ENCODE peak calls at places on chromosomes 1 and 21, in eight cellular contexts. L is H1, G is K562, E is SK-N-SH, F is endothelial cell of umbilical vein, O is GM12878, N is HCT116, V is HepG2. Y is an unnamed sample.

GRCh38 chr1:117262976-117263375 is 52.2 kb upstream of the VTCN1 start:
- DNase-seq in O (no peak), L (no peak), N (no peak), G (no peak), V (no peak), E (no peak), F (no peak), Y (no peak)

GRCh38 chr1:201260648-201261311 is 22.5 kb upstream of the PKP1 start:
- DNase-seq in O (no peak), L (no peak), V (no peak), F (no peak), G (no peak), N (no peak), E (no peak), Y (no peak)

GRCh38 chr1:113137563-113137962 is 64.6 kb downstream of the LRIG2 start:
- DNase-seq in O (no peak), V (no peak), G (peak), N (no peak), L (no peak), E (no peak), F (no peak), Y (no peak)

GRCh38 chr1:111596499-111596898 is 23.1 kb upstream of the RAP1A start:
- DNase-seq in N (no peak), E (no peak), V (no peak), G (no peak), L (no peak), F (no peak), O (no peak), Y (no peak)

GRCh38 chr1:5522605-5523145 is 469.6 kb downstream of the NPHP4 start:
- DNase-seq in E (peak), L (no peak), N (no peak), V (no peak), O (no peak), F (no peak), G (no peak), Y (no peak)

GRCh38 chr1:6488602-6489382 is 2.7 kb downstream of the PLEKHG5 start:
- DNase-seq in O (no peak), N (no peak), F (no peak), G (no peak), V (no peak), L (no peak), E (no peak), Y (no peak)

GRCh38 chr1:80047791-80048190 is 1041.3 kb upstream of the ADGRL4 start:
- DNase-seq in O (no peak), L (no peak), V (no peak), F (no peak), E (no peak), N (no peak), G (no peak), Y (no peak)

GRCh38 chr1:194039578-194039977 is 853.2 kb upstream of the B3GALT2 start:
- DNase-seq in F (no peak), G (no peak), V (no peak), L (no peak), E (no peak), O (no peak), N (no peak), Y (no peak)

GRCh38 chr1:158814970-158815369 is 16.2 kb upstream of the MNDA start:
- DNase-seq in O (no peak), N (no peak), L (no peak), F (no peak), G (peak), V (no peak), E (no peak), Y (no peak)

GRCh38 chr1:205354259-205354904 is 2.3 kb downstream of the KLHDC8A start:
- DNase-seq in N (peak), F (peak), E (peak), V (peak), L (no peak), G (peak), O (peak), Y (peak)

GRCh38 chr1:212606734-212607205 is 1.8 kb upstream of the ATF3 start:
- DNase-seq in L (no peak), G (peak), F (no peak), V (no peak), O (no peak), E (peak), N (no peak), Y (no peak)

GRCh38 chr1:68624233-68624632 is 127.4 kb upstream of the DEPDC1 start:
- DNase-seq in E (no peak), O (no peak), L (no peak), N (no peak), G (no peak), F (peak), V (no peak), Y (no peak)

GRCh38 chr1:68615303-68615702 is 118.4 kb upstream of the DEPDC1 start:
- DNase-seq in L (no peak), V (no peak), F (no peak), G (no peak), O (no peak), E (no peak), N (no peak), Y (no peak)

GRCh38 chr1:68625636-68626035 is 128.8 kb upstream of the DEPDC1 start:
- DNase-seq in V (no peak), F (no peak), O (no peak), L (no peak), N (no peak), G (no peak), E (no peak), Y (no peak)

GRCh38 chr1:68623700-68624099 is 126.8 kb upstream of the DEPDC1 start:
- DNase-seq in O (no peak), E (no peak), F (peak), L (no peak), N (no peak), V (no peak), G (no peak), Y (no peak)

GRCh38 chr1:68620575-68620974 is 123.7 kb upstream of the DEPDC1 start:
- DNase-seq in E (no peak), V (no peak), N (no peak), F (no peak), L (no peak), G (peak), O (no peak), Y (no peak)
- TF ChIP-seq POLR2AphosphoS5 in E (no peak), V (no peak), N (no peak), F (no peak), L (no peak), G (no peak), O (no peak), Y (no peak)

GRCh38 chr1:77925536-77925935 is 37.1 kb downstream of the NEXN start:
- DNase-seq in G (no peak), N (no peak), O (no peak), E (peak), F (no peak), L (no peak), V (no peak), Y (no peak)

GRCh38 chr1:77927414-77927813 is 39.0 kb downstream of the NEXN start:
- DNase-seq in L (no peak), V (no peak), O (no peak), E (no peak), N (no peak), G (no peak), F (no peak), Y (no peak)

GRCh38 chr1:77929806-77930205 is 41.4 kb downstream of the NEXN start:
- DNase-seq in E (no peak), F (peak), L (no peak), V (no peak), N (no peak), G (no peak), O (no peak), Y (no peak)

GRCh38 chr1:77925966-77926365 is 37.5 kb downstream of the NEXN start:
- DNase-seq in V (no peak), L (no peak), N (no peak), O (no peak), E (no peak), F (no peak), G (no peak), Y (no peak)

DNA sequence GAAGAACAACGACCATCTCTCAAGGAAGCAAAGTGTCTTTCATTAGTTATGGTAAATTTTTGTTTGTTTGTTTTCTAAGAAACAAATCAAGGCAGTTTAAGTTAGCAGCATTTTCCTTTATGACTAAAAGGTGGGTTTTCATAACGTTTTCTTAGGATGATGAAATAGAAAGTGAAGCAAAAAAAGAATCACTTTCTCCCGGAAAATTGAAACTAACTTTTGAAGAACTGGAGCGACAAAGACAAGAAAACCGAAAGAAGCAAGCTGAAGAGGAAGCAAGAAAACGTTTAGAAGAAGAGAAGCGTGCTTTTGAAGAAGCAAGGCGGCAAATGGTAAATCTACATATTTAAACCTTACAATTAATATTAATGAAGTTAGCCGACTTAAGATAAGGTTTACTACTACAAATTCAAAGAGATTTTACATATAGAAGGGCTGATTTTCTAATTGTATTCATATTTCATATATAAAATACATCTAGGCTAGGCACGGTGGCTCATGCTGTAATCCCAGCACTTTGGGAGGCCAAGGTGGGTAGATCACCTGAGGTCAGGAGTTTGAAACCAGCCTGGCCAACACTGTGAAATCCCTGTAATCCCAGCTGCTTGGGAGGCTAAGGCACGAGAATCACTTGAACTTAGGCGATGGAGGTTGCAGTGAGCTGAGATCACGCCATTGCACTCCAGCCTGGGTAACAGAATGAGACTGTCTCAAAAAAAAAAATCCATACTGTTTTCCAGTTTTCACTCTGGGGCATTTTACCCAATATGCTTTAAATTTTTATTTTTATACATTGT is 38.3 kb downstream of the NEXN start:
- DNase-seq in L (no peak), G (no peak), N (no peak), O (peak), V (no peak), F (no peak), E (no peak), Y (no peak)
- H3K9ac ChIP-seq in L (no peak), G (peak), N (no peak), O (peak), V (no peak), F (no peak), E (no peak), Y (no peak)

DNA sequence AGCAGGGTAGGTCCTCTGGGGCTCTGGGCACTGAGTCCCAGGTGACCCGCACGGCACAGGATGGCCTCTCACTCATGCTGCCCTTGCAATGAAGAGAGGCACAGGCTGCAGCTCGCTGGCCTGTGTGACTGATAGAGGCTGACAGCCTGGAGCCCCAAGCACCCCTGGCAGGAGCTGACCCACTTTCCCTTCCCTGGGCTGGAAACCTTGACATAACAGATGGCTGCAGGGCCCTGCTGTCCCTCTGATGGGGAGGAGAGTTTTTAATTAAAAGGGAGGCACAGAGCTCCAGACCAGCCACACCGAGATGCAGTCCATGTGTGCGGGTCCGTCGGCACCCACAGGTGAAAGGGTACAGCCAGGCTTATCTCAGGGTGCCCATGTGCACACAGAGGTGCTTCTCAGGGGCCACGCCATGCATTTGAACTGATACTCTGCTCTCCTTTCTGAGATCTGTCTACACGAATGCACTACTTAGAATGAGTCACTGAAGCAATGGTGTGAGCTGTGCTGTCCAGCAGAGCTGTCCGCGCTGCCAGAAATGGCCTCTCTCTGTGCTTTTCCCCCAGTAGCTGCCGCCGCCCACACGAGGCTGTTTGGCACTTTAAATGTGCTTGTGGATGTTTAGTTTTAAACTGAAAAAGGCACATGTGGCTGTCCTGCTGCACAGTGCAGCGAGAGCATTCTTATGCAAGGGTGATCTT is 87.3 kb upstream of the COL6A1 start:
- DNase-seq in F (no peak), G (no peak), V (no peak), E (peak), L (no peak), N (no peak), O (no peak), Y (no peak)
- TF ChIP-seq POLR2AphosphoS5 in F (no peak), G (no peak), V (no peak), E (no peak), L (no peak), N (no peak), O (no peak), Y (no peak)

DNA sequence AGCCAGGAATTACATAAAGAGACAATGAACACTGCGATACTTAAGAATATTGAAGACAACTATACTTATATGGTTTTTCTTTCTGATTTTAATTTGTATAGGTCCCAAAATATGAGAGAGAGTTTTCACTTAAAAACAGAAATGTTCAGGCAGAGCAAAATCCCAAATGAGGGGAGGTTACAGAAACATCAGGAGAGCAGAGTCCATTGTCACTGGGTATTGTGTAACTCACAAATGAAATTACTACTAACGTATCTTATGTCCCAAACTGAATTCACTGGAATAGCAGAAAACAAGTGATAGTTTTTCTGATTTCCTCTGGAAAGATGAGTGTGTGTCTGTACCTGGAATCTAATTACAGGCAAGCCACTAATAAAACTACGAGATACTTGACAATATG is 522.4 kb downstream of the ADGRL2 start:
- DNase-seq in L (no peak), V (no peak), E (no peak), F (no peak), O (no peak), N (no peak), G (no peak), Y (no peak)
- H3K9ac ChIP-seq in L (no peak), V (no peak), E (no peak), F (no peak), O (no peak), N (no peak), G (no peak), Y (no peak)

DNA sequence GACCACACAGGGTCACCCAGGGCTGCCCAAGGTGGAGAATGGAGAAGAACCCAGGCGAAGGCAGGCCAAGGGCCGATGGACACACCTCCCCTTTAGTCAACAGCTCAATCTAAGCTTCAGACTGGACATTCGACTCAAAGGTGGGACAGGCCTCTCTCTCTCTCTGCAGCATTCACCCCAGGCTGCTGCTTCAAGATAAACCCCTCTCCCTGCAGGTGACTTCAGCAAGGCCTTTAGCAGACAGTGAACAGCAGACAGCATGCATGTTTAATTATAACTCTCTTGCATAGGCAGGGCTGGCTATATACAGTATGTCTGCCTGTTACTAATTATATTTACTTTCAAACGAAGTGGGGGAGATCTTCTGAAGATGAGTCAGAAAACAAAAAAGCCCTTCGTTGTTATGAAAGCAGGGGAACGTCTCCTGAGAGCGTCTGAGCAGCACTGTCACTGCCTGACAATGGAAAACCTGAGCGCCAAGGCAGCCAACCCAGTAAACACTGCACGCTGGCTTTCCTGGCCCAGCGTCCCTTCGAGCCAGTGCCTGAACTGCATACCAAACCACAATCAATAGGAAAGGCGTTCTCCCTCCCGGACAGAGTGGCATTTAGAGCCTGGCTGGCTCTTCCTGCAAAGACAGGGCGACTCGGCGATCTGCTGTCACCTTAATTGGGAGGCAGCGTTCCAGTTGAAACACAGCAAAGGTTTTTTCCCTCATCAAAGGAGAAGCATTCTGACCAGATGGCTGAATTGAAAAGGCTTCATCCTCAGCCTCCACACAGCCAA is 54.1 kb downstream of the TOMM20 start:
- DNase-seq in N (no peak), L (no peak), V (peak), G (peak), E (peak), O (no peak), F (peak), Y (no peak)
- TF ChIP-seq POLR2AphosphoS5 in N (no peak), L (no peak), V (peak), G (no peak), E (no peak), O (peak), F (no peak), Y (no peak)

Y was measured in SK-N-MC.